ENCODE peak calls at places on chromosomes 11 and 22, in five cellular contexts. One of them, this sample, is unnamed.

GRCh38 chr11:69144719-69145365 is 10.9 kb upstream of the SMIM38 start:
- DNase-seq in spleen: no peak
- DNase-seq in A549: no peak
- DNase-seq in gastrocnemius medialis: no peak
- DNase-seq in tibial nerve: no peak
- DNase-seq in this sample: no peak

GRCh38 chr22:46614070-46614931 is 5.9 kb upstream of the GRAMD4 start:
- DNase-seq in A549: no peak
- DNase-seq in tibial nerve: no peak
- DNase-seq in spleen: peak
- DNase-seq in gastrocnemius medialis: no peak
- DNase-seq in this sample: no peak

GRCh38 chr22:24140357-24140756 is 40.9 kb upstream of the SUSD2 start:
- DNase-seq in spleen: no peak
- DNase-seq in tibial nerve: no peak
- DNase-seq in A549: no peak
- DNase-seq in gastrocnemius medialis: no peak
- DNase-seq in this sample: no peak

GRCh38 chr22:29706991-29707390 is 12.8 kb upstream of the CABP7 start:
- DNase-seq in gastrocnemius medialis: no peak
- DNase-seq in A549: no peak
- DNase-seq in tibial nerve: no peak
- DNase-seq in spleen: no peak
- DNase-seq in this sample: no peak

GRCh38 chr11:125481531-125481930 is 14.5 kb downstream of the FEZ1 start:
- DNase-seq in tibial nerve: no peak
- DNase-seq in A549: no peak
- DNase-seq in spleen: no peak
- DNase-seq in gastrocnemius medialis: no peak
- DNase-seq in this sample: no peak

GRCh38 chr11:131685206-131685605 is 314.8 kb downstream of the NTM start:
- DNase-seq in tibial nerve: no peak
- DNase-seq in spleen: no peak
- DNase-seq in gastrocnemius medialis: no peak
- DNase-seq in A549: no peak
- DNase-seq in this sample: no peak

GRCh38 chr11:45920531-45921477 is 1.7 kb upstream of the LARGE2 start:
- DNase-seq in spleen: peak
- DNase-seq in A549: no peak
- DNase-seq in gastrocnemius medialis: no peak
- DNase-seq in tibial nerve: no peak
- DNase-seq in this sample: no peak

GRCh38 chr11:67023957-67024353 is 1.0 kb downstream of the SYT12 start:
- DNase-seq in A549: no peak
- DNase-seq in tibial nerve: no peak
- DNase-seq in gastrocnemius medialis: no peak
- DNase-seq in spleen: no peak
- DNase-seq in this sample: no peak

GRCh38 chr11:12293486-12293885 is 83.9 kb upstream of the PARVA start:
- DNase-seq in spleen: no peak
- DNase-seq in A549: no peak
- DNase-seq in tibial nerve: no peak
- DNase-seq in gastrocnemius medialis: no peak
- DNase-seq in this sample: no peak

GRCh38 chr22:44210721-44211120 is 30.0 kb downstream of the PARVG start:
- DNase-seq in spleen: no peak
- DNase-seq in A549: no peak
- DNase-seq in tibial nerve: no peak
- DNase-seq in gastrocnemius medialis: no peak
- DNase-seq in this sample: no peak

GRCh38 chr11:73972620-73973449 is 9.8 kb downstream of the UCP2 start:
- DNase-seq in tibial nerve: no peak
- DNase-seq in spleen: peak
- DNase-seq in A549: no peak
- DNase-seq in gastrocnemius medialis: no peak
- DNase-seq in this sample: no peak

GRCh38 chr11:73969991-73970800 is 12.4 kb downstream of the UCP2 start:
- DNase-seq in gastrocnemius medialis: no peak
- DNase-seq in tibial nerve: no peak
- DNase-seq in spleen: peak
- DNase-seq in A549: no peak
- DNase-seq in this sample: no peak

GRCh38 chr11:73972187-73972586 is 10.5 kb downstream of the UCP2 start:
- DNase-seq in A549: no peak
- DNase-seq in gastrocnemius medialis: no peak
- DNase-seq in spleen: peak
- DNase-seq in tibial nerve: no peak
- DNase-seq in this sample: no peak

GRCh38 chr11:73969091-73969490 is 13.6 kb downstream of the UCP2 start:
- DNase-seq in tibial nerve: no peak
- DNase-seq in spleen: peak
- DNase-seq in gastrocnemius medialis: no peak
- DNase-seq in A549: no peak
- DNase-seq in this sample: no peak

GRCh38 chr11:73971175-73971719 is 11.4 kb downstream of the UCP2 start:
- DNase-seq in tibial nerve: no peak
- DNase-seq in A549: no peak
- DNase-seq in spleen: peak
- DNase-seq in gastrocnemius medialis: no peak
- DNase-seq in this sample: no peak
- TF ChIP-seq POLR2A in tibial nerve: no peak
- TF ChIP-seq POLR2A in A549: no peak
- TF ChIP-seq POLR2A in spleen: no peak
- TF ChIP-seq POLR2A in gastrocnemius medialis: no peak
- TF ChIP-seq POLR2A in this sample: no peak

GRCh38 chr11:30322162-30322561 is 742 bp upstream of the ARL14EP start:
- DNase-seq in A549: no peak
- DNase-seq in spleen: no peak
- DNase-seq in gastrocnemius medialis: no peak
- DNase-seq in tibial nerve: no peak
- DNase-seq in this sample: no peak
- H3K27ac ChIP-seq in A549: peak
- H3K27ac ChIP-seq in spleen: no peak
- H3K27ac ChIP-seq in gastrocnemius medialis: no peak
- H3K27ac ChIP-seq in tibial nerve: no peak
- H3K27ac ChIP-seq in this sample: no peak

GRCh38 chr22:31491218-31491962 is 1.7 kb upstream of the EIF4ENIF1 start:
- DNase-seq in spleen: no peak
- DNase-seq in tibial nerve: no peak
- DNase-seq in gastrocnemius medialis: no peak
- DNase-seq in A549: no peak
- DNase-seq in this sample: no peak

GRCh38 chr22:31492151-31492550 is 2.5 kb upstream of the EIF4ENIF1 start:
- DNase-seq in tibial nerve: no peak
- DNase-seq in A549: no peak
- DNase-seq in gastrocnemius medialis: no peak
- DNase-seq in spleen: no peak
- DNase-seq in this sample: no peak

GRCh38 chr22:31489632-31490495 is at the start of gene EIF4ENIF1:
- DNase-seq in A549: peak
- DNase-seq in tibial nerve: peak
- DNase-seq in spleen: peak
- DNase-seq in gastrocnemius medialis: peak
- DNase-seq in this sample: peak

GRCh38 chr22:31488988-31489617 is 539 bp downstream of the EIF4ENIF1 start:
- DNase-seq in gastrocnemius medialis: peak
- DNase-seq in A549: no peak
- DNase-seq in spleen: peak
- DNase-seq in tibial nerve: no peak
- DNase-seq in this sample: peak

GRCh38 chr22:31490496-31490925 is 869 bp upstream of the EIF4ENIF1 start:
- DNase-seq in A549: peak
- DNase-seq in tibial nerve: no peak
- DNase-seq in gastrocnemius medialis: peak
- DNase-seq in spleen: peak
- DNase-seq in this sample: peak
- TF ChIP-seq POLR2A in A549: no peak
- TF ChIP-seq POLR2A in tibial nerve: no peak
- TF ChIP-seq POLR2A in gastrocnemius medialis: no peak
- TF ChIP-seq POLR2A in spleen: peak
- TF ChIP-seq POLR2A in this sample: no peak

DNA sequence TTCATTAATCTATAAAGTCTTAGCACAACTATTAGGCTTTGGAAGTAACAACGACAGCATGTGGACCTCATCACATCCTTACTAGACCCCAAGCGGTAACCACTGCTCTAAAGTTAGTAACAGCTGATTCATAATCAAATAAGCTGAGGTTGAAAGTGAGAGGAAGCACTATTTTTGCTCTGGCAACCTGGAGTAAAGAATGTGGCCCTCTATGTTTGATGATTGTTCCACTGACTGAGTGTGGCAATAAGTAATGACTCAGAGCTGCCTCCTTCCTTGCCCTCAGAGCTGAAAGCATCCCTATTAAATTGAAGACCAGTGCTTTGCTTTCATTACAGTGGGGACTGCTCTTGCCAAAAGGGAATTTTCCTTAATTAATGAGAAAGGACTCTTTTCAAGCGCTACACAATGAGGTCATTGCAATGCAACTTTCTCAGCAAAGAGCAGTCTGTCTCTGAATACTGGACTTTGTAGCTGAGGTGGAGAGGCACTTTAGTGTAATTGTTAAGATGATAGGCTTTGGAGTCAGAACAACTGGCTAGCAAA is 906.1 kb upstream of the RAG2 start:
- DNase-seq in spleen: no peak
- DNase-seq in A549: no peak
- DNase-seq in gastrocnemius medialis: no peak
- DNase-seq in tibial nerve: no peak
- DNase-seq in this sample: no peak
- H3K27ac ChIP-seq in spleen: no peak
- H3K27ac ChIP-seq in A549: no peak
- H3K27ac ChIP-seq in gastrocnemius medialis: no peak
- H3K27ac ChIP-seq in tibial nerve: no peak
- H3K27ac ChIP-seq in this sample: no peak

DNA sequence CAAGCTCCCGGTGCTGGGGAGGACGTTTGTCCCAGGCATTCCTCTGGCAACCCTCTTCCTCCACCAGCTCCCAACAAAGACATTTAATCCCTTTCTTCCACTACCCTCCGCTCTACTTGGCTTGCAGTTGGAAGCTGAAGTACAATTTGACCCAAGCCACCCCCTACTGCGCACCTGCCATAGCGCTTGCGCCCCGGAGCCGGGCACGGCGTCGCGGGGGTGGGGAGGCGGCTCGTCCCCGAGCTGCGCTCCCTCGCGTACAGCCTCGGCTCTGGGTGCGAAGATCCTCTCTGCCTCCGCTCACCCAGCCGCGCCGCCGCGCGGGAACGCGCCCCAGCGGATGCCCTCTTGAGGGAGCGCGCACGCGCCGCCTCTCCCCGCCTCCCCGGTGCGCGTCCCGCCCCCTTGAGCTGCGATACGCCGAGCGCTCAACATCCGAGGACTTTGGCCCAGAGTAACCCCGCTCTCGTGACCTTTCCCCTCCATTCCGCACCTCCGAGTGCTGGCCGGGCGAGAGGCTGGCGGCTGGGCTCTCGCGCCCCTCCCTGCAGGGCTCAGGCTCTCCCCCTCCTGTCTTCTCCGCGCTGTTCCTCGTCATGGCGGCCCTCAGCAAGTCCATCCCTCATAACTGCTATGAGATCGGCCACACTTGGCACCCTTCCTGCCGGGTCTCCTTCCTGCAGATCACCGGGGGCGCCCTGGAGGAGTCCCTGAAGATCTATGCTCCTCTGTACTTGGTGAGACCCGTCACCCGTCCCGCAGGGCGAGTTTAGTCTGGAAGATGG is at the start of gene TMEM135:
- DNase-seq in spleen: peak
- DNase-seq in A549: peak
- DNase-seq in gastrocnemius medialis: peak
- DNase-seq in tibial nerve: peak
- DNase-seq in this sample: peak
- TF ChIP-seq POLR2A in spleen: peak
- TF ChIP-seq POLR2A in A549: peak
- TF ChIP-seq POLR2A in gastrocnemius medialis: peak
- TF ChIP-seq POLR2A in tibial nerve: peak
- TF ChIP-seq POLR2A in this sample: peak

GRCh38 chr11:9613118-9613829 is 39.8 kb downstream of the WEE1 start:
- DNase-seq in spleen: peak
- DNase-seq in tibial nerve: peak
- DNase-seq in gastrocnemius medialis: peak
- DNase-seq in A549: peak
- DNase-seq in this sample: peak

GRCh38 chr11:9616858-9617257 is 43.4 kb downstream of the WEE1 start:
- DNase-seq in tibial nerve: no peak
- DNase-seq in spleen: no peak
- DNase-seq in A549: no peak
- DNase-seq in gastrocnemius medialis: no peak
- DNase-seq in this sample: no peak

GRCh38 chr11:9616042-9616640 is 42.7 kb downstream of the WEE1 start:
- DNase-seq in tibial nerve: no peak
- DNase-seq in gastrocnemius medialis: no peak
- DNase-seq in spleen: no peak
- DNase-seq in A549: no peak
- DNase-seq in this sample: no peak

GRCh38 chr11:9615031-9615451 is 41.6 kb downstream of the WEE1 start:
- DNase-seq in spleen: no peak
- DNase-seq in A549: no peak
- DNase-seq in gastrocnemius medialis: no peak
- DNase-seq in tibial nerve: no peak
- DNase-seq in this sample: no peak

DNA sequence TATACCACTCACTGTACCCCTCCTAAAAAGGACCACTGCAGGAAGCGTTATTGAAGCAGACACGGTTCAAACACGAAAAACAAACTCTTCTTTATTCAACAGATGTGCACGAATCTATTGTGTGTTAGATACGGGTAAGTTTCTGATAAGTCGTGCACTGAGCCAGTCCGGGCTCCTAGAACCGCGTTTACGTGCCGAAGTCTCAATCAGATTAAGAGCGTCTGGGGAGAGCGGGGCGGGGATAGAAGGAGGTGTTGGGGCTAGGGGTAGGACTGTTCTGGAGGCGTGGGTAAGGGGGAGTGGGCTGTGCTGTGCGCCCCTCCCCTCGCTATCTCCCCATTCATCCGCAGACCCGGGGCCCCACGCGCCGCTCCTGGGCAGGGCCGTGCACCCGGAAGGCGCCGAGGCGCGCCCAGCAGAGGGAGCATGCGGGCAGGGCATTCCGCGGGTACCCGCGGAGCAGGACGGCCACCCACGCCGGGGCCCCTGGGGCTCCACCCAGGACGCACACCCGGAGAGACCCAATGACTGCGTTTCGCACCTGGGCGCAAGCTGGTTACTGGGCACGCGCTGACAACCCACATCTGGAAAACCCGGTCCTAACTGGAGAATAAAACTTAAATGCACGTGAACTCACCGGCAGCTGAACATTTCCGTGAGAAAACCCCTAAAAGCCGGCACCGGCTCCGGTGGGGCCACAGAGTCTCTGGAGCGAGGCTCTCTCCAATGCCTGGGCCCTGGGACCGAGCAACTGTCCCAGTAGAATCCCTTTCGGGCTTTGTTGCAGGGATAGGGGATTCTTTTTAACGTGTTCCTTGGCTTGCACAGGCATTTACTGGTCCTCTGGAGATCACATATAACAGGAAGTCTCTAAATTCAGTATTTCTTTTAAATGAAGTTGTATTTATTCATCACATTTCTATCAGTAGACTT is 40.6 kb downstream of the WEE1 start:
- DNase-seq in A549: peak
- DNase-seq in spleen: peak
- DNase-seq in gastrocnemius medialis: peak
- DNase-seq in tibial nerve: peak
- DNase-seq in this sample: peak
- H3K27ac ChIP-seq in A549: peak
- H3K27ac ChIP-seq in spleen: peak
- H3K27ac ChIP-seq in gastrocnemius medialis: peak
- H3K27ac ChIP-seq in tibial nerve: peak
- H3K27ac ChIP-seq in this sample: peak